ENCODE peak calls at places on chromosome 2, in six cellular contexts. G, K, Q, E, O and U are unnamed samples.

GRCh38 chr2:179861027-179861776 is at the start of gene ZNF385B:
- DNase-seq in G (peak; percentile 3), K (peak; percentile 61), Q (peak; percentile 67), E (peak; percentile 77), O (no peak), U (peak; percentile 3)

GRCh38 chr2:118254117-118254516 is 165.8 kb downstream of the INSIG2 start:
- DNase-seq in G (no peak), K (no peak), Q (no peak), E (no peak), O (no peak), U (no peak)

GRCh38 chr2:3101016-3101703 is 276.5 kb downstream of the EIPR1 start:
- DNase-seq in G (no peak), K (no peak), Q (no peak), E (no peak), O (no peak), U (no peak)

GRCh38 chr2:1757567-1757966 is 13.3 kb upstream of the PXDN start:
- DNase-seq in G (no peak), K (no peak), Q (no peak), E (no peak), O (no peak), U (no peak)

GRCh38 chr2:58913082-58913726 is 672.1 kb upstream of the FANCL start:
- DNase-seq in G (no peak), K (peak; percentile 48), Q (no peak), E (no peak), O (no peak), U (no peak)

GRCh38 chr2:18311413-18311812 is 249.0 kb downstream of the RDH14 start:
- DNase-seq in G (peak; percentile 64), K (no peak), Q (no peak), E (no peak), O (no peak), U (peak; percentile 73)

GRCh38 chr2:69774984-69775982 is 33.3 kb downstream of the ANXA4 start:
- DNase-seq in G (no peak), K (no peak), Q (no peak), E (no peak), O (no peak), U (no peak)

GRCh38 chr2:191578031-191578430 is 99.9 kb upstream of the NABP1 start:
- DNase-seq in G (no peak), K (no peak), Q (no peak), E (no peak), O (no peak), U (no peak)

DNA sequence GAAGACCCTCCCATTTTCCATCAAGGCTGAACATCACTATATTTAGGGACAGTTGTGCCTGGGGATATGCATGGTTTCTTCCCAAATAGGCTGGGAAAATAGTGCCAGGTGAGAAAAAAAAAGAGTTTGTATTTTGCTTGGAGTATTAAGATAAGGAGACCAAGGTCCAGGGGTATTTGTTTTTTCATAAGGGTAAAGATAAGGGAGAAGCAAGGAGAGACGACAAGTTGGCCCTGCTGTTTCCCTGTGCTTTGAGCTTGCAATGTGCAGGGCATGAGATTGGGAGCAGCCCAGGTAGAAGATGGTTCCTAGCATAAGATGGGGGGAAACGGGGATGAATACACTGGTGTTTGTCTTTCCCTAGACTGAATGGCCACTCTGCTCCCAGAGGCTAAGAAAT is 8.8 kb upstream of the GPR39 start:
- DNase-seq in G (no peak), K (no peak), Q (no peak), E (no peak), O (no peak), U (no peak)
- H2AK5ac ChIP-seq in G (no peak overlapping the region), K (no peak overlapping the region), Q (no peak overlapping the region), E (no peak overlapping the region), O (no peak overlapping the region), U (no peak overlapping the region)

GRCh38 chr2:125870746-125871145 is 785.2 kb upstream of the GYPC start:
- DNase-seq in G (no peak), K (no peak), Q (no peak), E (no peak), O (no peak), U (no peak)
- H3K14ac ChIP-seq in G (no peak overlapping the region), K (no peak overlapping the region), Q (no peak overlapping the region), E (no peak overlapping the region), O (no peak overlapping the region), U (no peak overlapping the region)

GRCh38 chr2:237471457-237472186 is 15.4 kb upstream of the MLPH start:
- DNase-seq in G (peak; percentile 68), K (peak; percentile 24), Q (peak; percentile 84), E (peak; percentile 81), O (no peak), U (peak; percentile 72)
- H2AK5ac ChIP-seq in G (peak overlapping the region; percentile 64), K (no peak overlapping the region), Q (no peak overlapping the region), E (no peak overlapping the region), O (no peak overlapping the region), U (peak overlapping the region; percentile 89)

DNA sequence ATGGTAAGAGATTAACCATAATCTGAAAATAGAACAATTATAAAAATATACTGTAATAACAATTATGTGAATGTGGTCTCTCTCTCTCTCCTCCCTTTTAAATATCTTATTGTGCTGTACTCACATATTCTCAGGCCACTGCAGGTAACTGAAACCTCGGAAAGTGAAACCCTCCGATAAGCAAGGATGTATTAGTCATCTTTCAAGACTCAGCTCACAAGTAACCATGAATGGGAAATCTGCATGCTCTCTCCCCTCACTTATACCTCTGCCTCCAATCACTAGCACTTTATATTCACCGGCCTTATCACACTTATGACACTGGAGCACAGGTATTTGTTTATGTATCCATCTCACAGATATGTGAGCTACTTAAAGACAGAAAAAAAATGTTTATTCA is 139.7 kb downstream of the LRP2 start:
- DNase-seq in G (no peak), K (no peak), Q (no peak), E (no peak), O (no peak), U (no peak)
- H3K14ac ChIP-seq in G (no peak overlapping the region), K (no peak overlapping the region), Q (no peak overlapping the region), E (no peak overlapping the region), O (no peak overlapping the region), U (no peak overlapping the region)

GRCh38 chr2:170142502-170142901 is 35.4 kb upstream of the MYO3B start:
- DNase-seq in G (no peak), K (no peak), Q (no peak), E (no peak), O (no peak), U (no peak)
- H2AK5ac ChIP-seq in G (no peak overlapping the region), K (no peak overlapping the region), Q (no peak overlapping the region), E (no peak overlapping the region), O (no peak overlapping the region), U (no peak overlapping the region)

GRCh38 chr2:102057502-102058292 is 65.9 kb downstream of the IL1R2 start:
- DNase-seq in G (peak; percentile 47), K (no peak), Q (no peak), E (no peak), O (no peak), U (no peak)
- H3K14ac ChIP-seq in G (peak overlapping the region; percentile 14), K (no peak overlapping the region), Q (no peak overlapping the region), E (no peak overlapping the region), O (no peak overlapping the region), U (no peak overlapping the region)